ENCODE peak calls at places on chromosomes 13 and 19, in four cellular contexts. T is heart right ventricle, Q is GM23338, G is thoracic aorta. D is an unnamed sample.

GRCh38 chr13:42073683-42074082 is 25.2 kb downstream of the DGKH start:
- DNase-seq in T (no peak), Q (no peak), G (no peak), D (no peak)

GRCh38 chr13:24038846-24039330 is 121.6 kb upstream of the SPATA13 start:
- DNase-seq in T (no peak), Q (no peak), G (no peak), D (no peak)

GRCh38 chr13:81957121-81957520 is 1616.2 kb upstream of the SPRY2 start:
- DNase-seq in T (no peak), Q (peak; percentile 49), G (no peak), D (no peak)

GRCh38 chr13:98452851-98453250 is 124.1 kb downstream of the STK24 start:
- DNase-seq in T (no peak), Q (no peak), G (no peak), D (no peak)

GRCh38 chr13:50526771-50527567 is 316.5 kb downstream of the DLEU7 start:
- DNase-seq in T (no peak), Q (no peak), G (no peak), D (no peak)

GRCh38 chr19:8209965-8210659 is 942 bp downstream of the CERS4 start:
- DNase-seq in T (peak; percentile 14), Q (peak; percentile 38), G (no peak), D (peak; percentile 61)

GRCh38 chr19:39405930-39406655 is 554 bp upstream of the ZFP36 start:
- DNase-seq in T (peak; percentile 89), Q (peak; percentile 83), G (peak; percentile 78), D (no peak)

GRCh38 chr13:99559560-99559959 is 58.3 kb downstream of the TM9SF2 start:
- DNase-seq in T (no peak), Q (no peak), G (no peak), D (no peak)

GRCh38 chr13:28609381-28609780 is 49.5 kb upstream of the POMP start:
- DNase-seq in T (no peak), Q (no peak), G (no peak), D (no peak)

GRCh38 chr19:56351208-56351607 is 36.6 kb upstream of the ZSCAN5A start:
- DNase-seq in T (no peak), Q (peak; percentile 72), G (no peak), D (no peak)

GRCh38 chr13:97339019-97339988 is 94.7 kb upstream of the RAP2A start:
- DNase-seq in T (peak; percentile 66), Q (no peak), G (peak; percentile 38), D (no peak)

GRCh38 chr19:37817180-37817911 is 38.0 kb upstream of the ZNF573 start:
- DNase-seq in T (peak; percentile 89), Q (peak; percentile 95), G (peak; percentile 15), D (peak; percentile 80)

GRCh38 chr13:109093988-109094387 is 464.6 kb downstream of the MYO16 start:
- DNase-seq in T (no peak), Q (no peak), G (no peak), D (no peak)

GRCh38 chr19:57192064-57192395 is 730 bp downstream of the ZNF264 start:
- DNase-seq in T (no peak), Q (peak; percentile 16), G (no peak), D (no peak)

GRCh38 chr13:105572401-105572800 is 963.1 kb downstream of the EFNB2 start:
- DNase-seq in T (no peak), Q (no peak), G (no peak), D (no peak)

GRCh38 chr19:18519962-18520847 is 1.7 kb downstream of the ELL start:
- DNase-seq in T (peak; percentile 53), Q (peak; percentile 85), G (no peak), D (peak; percentile 62)

GRCh38 chr13:75661443-75661842 is 25.3 kb downstream of the LMO7 start:
- DNase-seq in T (no peak), Q (no peak), G (no peak), D (no peak)

GRCh38 chr13:57123660-57124059 is 17.1 kb upstream of the PRR20A start:
- DNase-seq in T (peak; percentile 73), Q (no peak), G (peak; percentile 20), D (no peak)

GRCh38 chr19:58024661-58025060 is 9.2 kb upstream of the ZSCAN1 start:
- DNase-seq in T (no peak), Q (no peak), G (no peak), D (no peak)

GRCh38 chr13:102563267-102563666 is 33.5 kb upstream of the TPP2 start:
- DNase-seq in T (no peak), Q (no peak), G (no peak), D (no peak)

GRCh38 chr19:38538386-38538785 is 79.4 kb downstream of the MAP4K1 start:
- DNase-seq in T (no peak), Q (no peak), G (no peak), D (no peak)

GRCh38 chr19:15479391-15480345 is at the start of gene PGLYRP2:
- DNase-seq in T (no peak), Q (peak; percentile 30), G (no peak), D (no peak)
- TF ChIP-seq CTCF in T (no peak), Q (peak; percentile 40), G (peak; percentile 16), D (no peak)

DNA sequence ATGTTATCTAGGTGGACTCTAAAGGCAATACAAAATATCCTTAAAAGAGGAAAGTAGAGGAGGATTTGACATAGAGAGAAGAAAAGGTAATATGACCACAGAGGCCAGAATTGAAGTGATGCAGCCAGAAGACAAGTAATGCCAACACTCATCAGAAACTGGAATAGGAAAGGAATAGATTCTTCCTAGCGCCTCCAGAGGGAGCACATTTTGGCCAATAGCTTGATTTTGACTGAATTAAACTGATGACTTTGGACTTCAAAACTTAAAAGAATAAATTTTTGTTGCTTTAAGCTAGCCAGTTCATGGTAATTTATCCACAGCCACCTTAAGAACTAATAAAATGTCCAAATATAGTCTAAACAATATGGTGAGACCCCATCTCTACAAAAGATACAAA is 1921.9 kb downstream of the OLFM4 start:
- DNase-seq in T (no peak), Q (peak; percentile 41), G (no peak), D (no peak)
- TF ChIP-seq CTCF in T (no peak), Q (peak; percentile 51), G (no peak), D (no peak)

GRCh38 chr19:50749490-50749889 is 20.8 kb upstream of the GPR32 start:
- DNase-seq in T (no peak), Q (no peak), G (no peak), D (no peak)

GRCh38 chr19:50750010-50750409 is 20.3 kb upstream of the GPR32 start:
- DNase-seq in T (no peak), Q (no peak), G (no peak), D (no peak)

GRCh38 chr19:50753879-50754278 is 16.4 kb upstream of the GPR32 start:
- DNase-seq in T (no peak), Q (no peak), G (no peak), D (no peak)
- TF ChIP-seq CTCF in T (no peak), Q (no peak), G (no peak), D (no peak)

GRCh38 chr19:33770107-33770506 is 26.6 kb upstream of the KCTD15 start:
- DNase-seq in T (no peak), Q (no peak), G (no peak), D (no peak)

GRCh38 chr19:33771308-33772101 is 25.2 kb upstream of the KCTD15 start:
- DNase-seq in T (peak; percentile 58), Q (peak; percentile 82), G (no peak), D (peak; percentile 73)

GRCh38 chr19:33769208-33769607 is 27.5 kb upstream of the KCTD15 start:
- DNase-seq in T (no peak), Q (no peak), G (no peak), D (no peak)

GRCh38 chr19:33766623-33767022 is 30.0 kb upstream of the KCTD15 start:
- DNase-seq in T (no peak), Q (no peak), G (no peak), D (no peak)

DNA sequence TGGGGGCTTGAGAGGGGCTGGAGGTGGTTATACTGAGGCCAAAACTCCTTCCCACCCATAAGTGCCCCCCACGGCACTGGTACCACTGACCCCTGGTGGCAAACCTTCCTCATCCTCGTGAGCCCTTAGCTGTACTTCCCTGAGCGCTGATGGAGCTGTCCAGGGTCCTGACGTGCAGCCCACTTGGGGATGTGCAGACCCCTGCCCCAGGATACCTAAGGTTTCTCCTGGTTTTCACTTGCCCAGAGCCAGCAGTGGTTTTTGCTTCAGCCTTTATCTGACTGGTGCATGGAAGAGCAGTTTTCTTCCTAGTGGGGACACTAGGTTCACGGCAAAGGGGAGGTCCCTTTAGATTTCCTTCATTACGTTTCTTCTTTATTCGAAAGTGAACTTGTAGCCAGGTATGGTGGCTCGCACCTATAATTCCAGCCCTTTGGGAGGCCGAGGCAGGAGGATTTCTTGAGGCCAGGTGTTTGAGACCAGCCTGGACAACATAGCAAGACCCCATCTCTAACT is 28.7 kb upstream of the KCTD15 start:
- DNase-seq in T (no peak), Q (peak; percentile 92), G (no peak), D (peak; percentile 89)
- TF ChIP-seq CTCF in T (no peak), Q (peak; percentile 81), G (no peak), D (no peak)

DNA sequence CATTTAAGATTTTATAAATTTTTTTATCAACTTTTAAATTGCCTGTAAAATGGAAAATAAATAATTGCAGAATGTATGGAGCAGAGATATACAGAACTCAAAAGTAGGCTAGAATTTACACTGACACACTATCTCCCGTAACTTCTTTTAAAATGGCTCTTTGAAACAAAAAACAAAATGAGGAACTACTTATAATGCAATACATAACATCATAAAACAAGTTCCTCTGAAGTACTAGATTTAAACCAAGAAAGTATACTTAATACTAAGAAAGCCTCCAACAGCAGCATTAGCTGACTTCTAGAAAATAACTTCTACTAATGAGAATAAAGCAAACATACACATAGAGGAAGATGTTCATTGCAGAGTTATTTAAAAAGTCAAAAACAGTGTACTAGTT is 17.0 kb downstream of the RBM26 start:
- DNase-seq in T (no peak), Q (no peak), G (no peak), D (no peak)
- TF ChIP-seq CTCF in T (no peak), Q (no peak), G (no peak), D (no peak)

GRCh38 chr19:6733338-6734095 is 3.9 kb downstream of the GPR108 start:
- DNase-seq in T (no peak), Q (peak; percentile 71), G (no peak), D (no peak)
- TF ChIP-seq CTCF in T (peak; percentile 45), Q (peak; percentile 78), G (no peak), D (peak; percentile 38)

D was measured in mesothelial cell of epicardium.